ENCODE peak calls at places on chromosomes 16 and 17, in nine cellular contexts. L is HCT116, M is IMR-90, S is ovary, U is Peyer's patch, N is HepG2, W is heart left ventricle, V is adrenal gland, C is suprapubic skin. Z is an unnamed sample. For H3K27me3, the result is how much of the 10 kb centered on the place peaks cover.

GRCh38 chr16:85227924-85228462 is 115.7 kb upstream of the CIBAR2 start:
- DNase-seq in M (peak), S (no peak), V (peak), C (no peak), U (no peak), L (no peak), N (no peak), W (no peak), Z (no peak)

GRCh38 chr16:23729503-23730424 is 16.7 kb upstream of the ERN2 start:
- DNase-seq in V (peak), M (peak), C (no peak), N (peak), W (no peak), S (no peak), U (no peak), L (peak), Z (no peak)

GRCh38 chr16:54846761-54847160 is 83.9 kb upstream of the IRX5 start:
- DNase-seq in N (no peak), W (no peak), V (no peak), C (no peak), S (no peak), M (no peak), L (no peak), U (no peak), Z (no peak)

GRCh38 chr16:4481526-4481925 is 5.3 kb downstream of the HMOX2 start:
- DNase-seq in M (no peak), C (no peak), U (no peak), L (no peak), V (no peak), W (no peak), N (no peak), S (no peak), Z (no peak)

GRCh38 chr17:50871898-50872297 is 5.7 kb upstream of the TOB1 start:
- DNase-seq in C (no peak), V (no peak), M (no peak), L (no peak), W (no peak), N (no peak), S (no peak), U (no peak), Z (no peak)

GRCh38 chr17:82497483-82498405 is 21.8 kb upstream of the FOXK2 start:
- DNase-seq in V (peak), M (peak), L (no peak), U (peak), W (no peak), N (no peak), C (no peak), S (peak), Z (peak)

GRCh38 chr16:88734361-88734728 is 28.0 kb downstream of the CTU2 start:
- DNase-seq in N (no peak), S (no peak), W (no peak), L (no peak), C (no peak), U (no peak), M (no peak), V (no peak), Z (no peak)

GRCh38 chr17:63702223-63702577 is 2.3 kb upstream of the LIMD2 start:
- DNase-seq in C (no peak), N (no peak), L (no peak), M (no peak), V (no peak), U (peak), W (no peak), S (no peak), Z (peak)

GRCh38 chr16:85004587-85005205 is 6.6 kb downstream of the ZDHHC7 start:
- DNase-seq in N (no peak), U (no peak), V (no peak), W (no peak), C (no peak), M (peak), S (no peak), L (no peak), Z (no peak)

GRCh38 chr16:20611975-20612471 is 35.9 kb upstream of the ACSM2B start:
- DNase-seq in V (peak), U (no peak), L (no peak), N (no peak), M (no peak), S (peak), C (no peak), W (peak), Z (peak)

GRCh38 chr16:65600629-65601028 is 478.8 kb upstream of the CDH11 start:
- DNase-seq in W (no peak), M (peak), U (no peak), L (no peak), C (no peak), V (no peak), S (no peak), N (no peak), Z (no peak)

GRCh38 chr16:19136549-19137196 is 22.9 kb downstream of the ITPRIPL2 start:
- DNase-seq in S (no peak), M (peak), N (no peak), L (no peak), U (no peak), C (peak), W (no peak), V (peak), Z (no peak)

GRCh38 chr17:67855504-67856324 is 30.4 kb downstream of the BPTF start:
- DNase-seq in C (no peak), V (no peak), N (no peak), U (no peak), W (no peak), M (no peak), L (no peak), S (no peak), Z (no peak)

GRCh38 chr17:14089179-14089578 is 19.9 kb downstream of the COX10 start:
- DNase-seq in U (no peak), M (peak), W (no peak), N (no peak), V (no peak), S (no peak), C (no peak), L (no peak), Z (no peak)

GRCh38 chr17:82815354-82815753 is 24.5 kb downstream of the ZNF750 start:
- DNase-seq in U (no peak), W (no peak), L (no peak), M (no peak), N (no peak), V (no peak), S (no peak), C (no peak), Z (peak)

GRCh38 chr16:75482434-75483205 is 12.6 kb downstream of the CHST6 start:
- DNase-seq in N (no peak), L (no peak), W (no peak), M (no peak), S (no peak), V (no peak), C (peak), U (no peak), Z (no peak)

GRCh38 chr16:84482001-84482891 is 22.2 kb downstream of the MEAK7 start:
- DNase-seq in L (no peak), U (peak), M (no peak), W (peak), N (no peak), C (no peak), V (no peak), S (no peak), Z (no peak)

GRCh38 chr17:73546770-73547345 is 97.4 kb downstream of the SDK2 start:
- DNase-seq in S (no peak), W (no peak), N (peak), C (no peak), L (peak), V (peak), U (peak), M (no peak), Z (no peak)

GRCh38 chr17:7703584-7704574 is 1.1 kb upstream of the EFNB3 start:
- DNase-seq in C (peak), M (no peak), S (no peak), W (peak), L (no peak), U (no peak), N (peak), V (peak), Z (no peak)

DNA sequence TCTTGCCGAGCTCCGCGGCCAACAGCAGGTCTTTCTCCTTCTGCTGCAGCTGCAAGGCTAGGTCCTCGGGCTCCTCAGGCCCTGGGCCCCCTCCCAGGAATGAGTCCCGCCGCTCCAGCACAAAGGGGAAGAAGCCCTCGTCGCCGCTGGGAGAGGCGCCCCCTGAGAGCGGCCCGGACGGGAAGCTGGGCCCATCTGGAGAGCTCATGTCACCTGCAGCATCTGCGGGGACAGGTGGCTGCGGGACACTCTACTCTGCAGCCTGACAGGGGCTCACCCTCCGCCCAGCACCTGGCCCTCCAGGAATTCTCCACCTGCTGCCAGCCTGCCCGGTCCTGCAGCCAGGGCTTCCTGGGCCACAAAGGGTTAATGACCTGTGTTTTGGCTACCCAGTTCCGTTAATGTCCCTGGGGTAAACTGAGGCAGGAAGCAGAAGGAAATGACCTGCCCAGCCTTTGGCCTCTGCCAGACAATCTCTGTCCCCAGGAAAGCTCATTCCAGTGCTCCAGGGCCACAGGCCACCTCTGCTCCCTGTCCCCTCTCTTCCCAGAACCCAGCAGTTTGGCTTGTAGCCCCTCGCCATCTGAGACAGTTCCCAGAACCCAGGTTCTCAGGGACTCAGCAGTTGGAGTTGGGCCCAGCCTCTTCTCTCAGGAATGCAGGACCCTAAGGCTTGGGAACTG is 1.3 kb downstream of the BICDL2 start:
- DNase-seq in L (no peak), N (no peak), V (no peak), U (no peak), W (no peak), M (no peak), S (no peak), C (no peak), Z (no peak)
- H3K27me3 ChIP-seq in L (under half), N (half or more), V (half or more), U (under half), W (half or more), M (half or more), S (under half), C (half or more), Z (under half)

GRCh38 chr17:17804007-17804406 is 32.8 kb downstream of the SREBF1 start:
- DNase-seq in V (no peak), L (no peak), W (no peak), S (no peak), M (no peak), C (no peak), N (no peak), U (no peak), Z (no peak)

GRCh38 chr17:17798573-17799255 is 38.1 kb downstream of the SREBF1 start:
- DNase-seq in N (no peak), M (no peak), V (no peak), S (no peak), U (no peak), L (no peak), C (no peak), W (no peak), Z (no peak)

GRCh38 chr17:17805575-17805974 is 31.2 kb downstream of the SREBF1 start:
- DNase-seq in N (no peak), W (no peak), M (no peak), V (no peak), C (no peak), S (no peak), L (no peak), U (no peak), Z (no peak)

GRCh38 chr17:17800504-17801021 is 36.2 kb downstream of the SREBF1 start:
- DNase-seq in V (no peak), N (no peak), M (no peak), U (no peak), S (no peak), C (no peak), L (no peak), W (no peak), Z (no peak)

DNA sequence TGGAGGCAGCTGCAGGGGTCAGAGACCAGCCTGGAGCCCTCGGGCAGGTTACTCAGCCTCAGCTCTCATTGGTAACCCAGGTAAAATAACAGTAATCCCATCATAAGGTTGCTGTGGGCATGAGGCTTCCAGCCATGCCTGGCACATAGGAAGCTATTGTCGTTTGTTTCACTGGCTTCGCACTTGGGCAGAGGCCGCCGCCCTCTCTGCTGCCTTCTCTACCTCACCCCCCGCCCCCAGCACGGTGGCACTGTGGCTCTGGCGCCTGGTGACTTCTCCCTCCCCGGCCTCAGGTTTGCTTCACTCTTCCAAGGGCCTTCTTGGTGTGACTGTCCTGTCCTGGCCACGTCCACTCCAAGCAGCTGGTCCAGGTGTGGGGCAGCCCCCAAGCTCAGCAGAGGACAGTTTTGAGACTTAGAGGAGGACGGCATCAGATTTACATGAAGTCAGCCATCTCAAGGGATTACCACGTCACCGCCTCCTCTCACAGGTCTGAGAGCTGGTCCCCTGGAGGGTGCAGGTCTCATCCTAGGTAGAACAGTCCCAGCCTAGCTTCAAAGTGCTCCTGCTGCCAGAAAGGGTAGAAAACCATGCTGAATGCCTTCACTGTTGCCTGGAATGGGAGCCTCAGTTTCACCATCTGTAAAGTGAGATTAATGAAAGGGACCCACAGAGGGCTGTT is 34.8 kb downstream of the SREBF1 start:
- DNase-seq in S (no peak), L (no peak), M (no peak), U (no peak), V (no peak), C (no peak), W (no peak), N (no peak), Z (no peak)
- H3K27ac ChIP-seq in S (no peak), L (no peak), M (no peak), U (no peak), V (no peak), C (no peak), W (no peak), N (no peak), Z (no peak)

DNA sequence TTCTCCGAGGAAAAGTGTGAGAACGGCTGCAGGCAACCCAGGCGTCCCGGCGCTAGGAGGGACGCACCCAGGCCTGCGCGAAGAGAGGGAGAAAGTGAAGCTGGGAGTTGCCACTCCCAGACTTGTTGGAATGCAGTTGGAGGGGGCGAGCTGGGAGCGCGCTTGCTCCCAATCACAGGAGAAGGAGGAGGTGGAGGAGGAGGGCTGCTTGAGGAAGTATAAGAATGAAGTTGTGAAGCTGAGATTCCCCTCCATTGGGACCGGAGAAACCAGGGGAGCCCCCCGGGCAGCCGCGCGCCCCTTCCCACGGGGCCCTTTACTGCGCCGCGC is at the start of gene ERBB2:
- DNase-seq in L (peak), V (peak), C (no peak), N (peak), M (peak), U (no peak), W (peak), S (peak), Z (no peak)
- TF ChIP-seq POLR2A in L (peak), V (no peak), C (no peak), N (peak), M (no peak), U (peak), W (peak), S (peak), Z (peak)

GRCh38 chr17:49573510-49574282 is 2.0 kb upstream of the NXPH3 start:
- DNase-seq in W (no peak), V (no peak), C (no peak), L (no peak), N (no peak), U (no peak), M (no peak), S (no peak), Z (no peak)
- H3K27me3 ChIP-seq in W (under half), V (under half), C (under half), L (under half), N (half or more), U (under half), M (half or more), S (under half), Z (under half)

GRCh38 chr17:35713069-35713728 is 18.2 kb upstream of the RASL10B start:
- DNase-seq in W (peak), V (peak), C (no peak), L (no peak), S (no peak), N (peak), U (no peak), M (peak), Z (peak)
- H3K27ac ChIP-seq in W (peak), V (peak), C (no peak), L (no peak), S (peak), N (peak), U (no peak), M (no peak), Z (peak)

DNA sequence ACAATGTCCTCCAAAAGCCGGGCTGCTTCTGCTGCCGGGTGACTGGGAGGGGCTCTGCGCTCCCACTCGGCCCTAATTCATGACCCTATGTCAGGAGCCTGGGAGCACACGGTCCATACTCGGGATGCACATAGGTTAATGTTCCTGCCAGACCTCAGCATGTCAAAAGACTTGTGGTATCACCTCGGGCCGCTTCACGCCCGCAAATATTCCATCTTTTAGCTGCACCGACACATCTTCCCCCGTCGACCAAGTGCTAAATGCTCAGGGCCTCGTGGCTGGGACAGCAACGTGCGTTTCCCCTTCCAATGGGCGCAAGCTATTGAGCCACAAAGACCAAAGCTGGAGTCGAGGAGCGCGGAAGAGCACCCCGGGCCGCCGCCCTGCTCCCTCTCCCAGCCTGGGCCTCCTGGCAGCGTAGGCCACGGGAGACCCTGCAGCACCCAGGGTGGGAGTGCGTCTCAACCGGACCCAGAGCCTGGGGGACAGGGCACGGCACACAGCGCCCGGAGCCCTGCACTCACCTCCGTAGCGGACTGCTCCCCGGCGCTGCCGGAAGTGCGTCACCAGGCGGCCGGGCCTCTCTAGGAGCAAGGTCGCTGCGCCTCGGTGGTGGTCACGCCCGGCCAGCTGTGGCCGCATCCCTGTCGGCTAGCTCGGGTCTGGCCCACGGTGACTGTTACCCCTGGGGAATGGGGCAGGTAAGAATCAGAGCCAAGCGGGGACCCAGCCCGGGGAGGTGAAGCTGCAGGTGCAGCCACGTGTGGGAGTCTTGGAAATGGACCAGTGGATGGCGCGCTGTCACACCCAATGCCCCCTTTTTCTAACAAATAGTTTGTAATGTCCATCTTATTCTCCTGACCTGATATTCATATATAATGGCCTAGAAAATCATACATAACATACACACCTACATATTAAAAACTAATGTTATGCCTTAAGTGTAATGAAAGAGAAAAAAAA is at the start of gene ZNF23:
- DNase-seq in W (peak), L (peak), V (peak), N (peak), M (peak), S (peak), C (peak), U (peak), Z (peak)
- TF ChIP-seq POLR2A in W (peak), L (peak), V (peak), N (peak), M (peak), S (peak), C (peak), U (peak), Z (peak)

GRCh38 chr16:2786061-2786825 is 1.1 kb downstream of the PRSS33 start:
- DNase-seq in C (peak), N (no peak), W (no peak), M (no peak), U (no peak), V (no peak), S (no peak), L (no peak), Z (no peak)
- H3K27me3 ChIP-seq in C (half or more), N (half or more), W (under half), M (half or more), U (under half), V (under half), S (under half), L (under half), Z (under half)

Z was measured in right lobe of liver.